ENCODE peak calls at places on chromosomes 4 and X, in four cellular contexts. X is mucosa of gallbladder; L is HepG2; U is stimulated activated CD4-positive, alpha-beta T cell treated with anti-CD3 and anti-CD28 coated beads, Interleukin-1b, Interleukin-23, amount 100 ng/mL, for 1 hour. H is an unnamed sample.

GRCh38 chr4:5463936-5464650 is 244.3 kb downstream of the EVC2 start:
- DNase-seq in X (no peak), L (no peak), U (no peak), H (no peak)

GRCh38 chr4:83855044-83855443 is 319.1 kb downstream of the GPAT3 start:
- DNase-seq in X (no peak), L (peak; percentile 70), U (no peak), H (no peak)

GRCh38 chr4:96063639-96064038 is 223.7 kb downstream of the PDHA2 start:
- DNase-seq in X (no peak), L (no peak), U (no peak), H (no peak)

GRCh38 chr4:76984788-76985211 is 35.2 kb downstream of the SEPTIN11 start:
- DNase-seq in X (peak; percentile 65), L (peak; percentile 64), U (no peak), H (peak; percentile 63)

GRCh38 chrX:53594354-53594753 is 92.2 kb downstream of the HUWE1 start:
- DNase-seq in X (no peak), L (peak; percentile 16), U (no peak), H (no peak)

GRCh38 chrX:132648870-132649269 is 160.0 kb upstream of the MBNL3 start:
- DNase-seq in X (no peak), L (no peak), U (no peak), H (no peak)

GRCh38 chrX:125769628-125770027 is 396.5 kb downstream of the DCAF12L2 start:
- DNase-seq in X (no peak), L (no peak), U (no peak), H (no peak)

GRCh38 chrX:48683411-48683982 is at the start of gene WAS:
- DNase-seq in X (no peak), L (no peak), U (no peak), H (no peak)

GRCh38 chr4:151092488-151092887 is 6.9 kb upstream of the RPS3A start:
- DNase-seq in X (no peak), L (no peak), U (no peak), H (no peak)

H was measured in left lobe of liver.